ENCODE peak calls at places on chromosomes 3 and 15, in four cellular contexts. X is cardiac muscle cell, V is breast epithelium, A is tibial artery. L is an unnamed sample.

GRCh38 chr3:30500666-30501399 is 105.6 kb upstream of the TGFBR2 start:
- DNase-seq in X (no peak), V (no peak), A (no peak), L (no peak)

GRCh38 chr3:126102011-126102410 is 18.1 kb upstream of the SLC41A3 start:
- DNase-seq in X (no peak), V (no peak), A (no peak), L (peak)

GRCh38 chr15:60751985-60752952 is 273.3 kb upstream of the ICE2 start:
- DNase-seq in X (no peak), V (peak), A (no peak), L (no peak)

GRCh38 chr3:133804896-133805295 is 719 bp upstream of the SRPRB start:
- DNase-seq in X (no peak), V (no peak), A (no peak), L (no peak)

GRCh38 chr3:129618901-129619671 is 12.6 kb upstream of the PLXND1 start:
- DNase-seq in X (no peak), V (no peak), A (peak), L (peak)

GRCh38 chr15:64247906-64248541 is 85.2 kb upstream of the PPIB start:
- DNase-seq in X (no peak), V (peak), A (no peak), L (no peak)

GRCh38 chr15:58999694-59000093 is 12.2 kb downstream of the RNF111 start:
- DNase-seq in X (no peak), V (no peak), A (no peak), L (no peak)

GRCh38 chr15:78873796-78874761 is 1.4 kb downstream of the MORF4L1 start:
- DNase-seq in X (no peak), V (no peak), A (no peak), L (no peak)

GRCh38 chr3:58629629-58630028 is 36.9 kb downstream of the FAM3D start:
- DNase-seq in X (no peak), V (no peak), A (no peak), L (no peak)

GRCh38 chr3:177195242-177195940 is 1.9 kb downstream of the TBL1XR1 start:
- DNase-seq in X (peak), V (no peak), A (no peak), L (no peak)

GRCh38 chr3:78707616-78708015 is 1060.2 kb downstream of the ROBO1 start:
- DNase-seq in X (no peak), V (no peak), A (no peak), L (no peak)

DNA sequence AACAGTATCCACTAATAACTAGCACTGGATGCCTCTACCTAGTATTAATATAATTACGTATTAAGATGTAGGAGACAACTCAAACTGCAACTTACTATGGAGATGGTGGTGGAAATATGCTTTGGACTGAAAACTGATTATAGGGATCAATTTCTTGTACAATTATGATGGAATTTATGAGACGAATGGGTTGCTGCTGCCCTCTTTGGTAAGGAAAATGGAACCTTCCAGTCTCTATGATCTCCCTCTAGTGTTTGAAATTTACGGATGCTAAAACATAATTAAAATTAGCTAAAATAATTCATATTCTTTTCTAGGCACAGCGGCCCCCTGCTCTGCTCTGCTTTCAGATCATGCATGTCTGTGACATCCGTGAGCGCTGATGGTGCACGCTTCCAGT is 132.3 kb downstream of the NR2F2 start:
- DNase-seq in X (no peak), V (no peak), A (no peak), L (no peak)
- TF ChIP-seq CTCF in X (peak), V (no peak), A (no peak), L (peak)

GRCh38 chr3:71931930-71932329 is 147.0 kb upstream of the PROK2 start:
- DNase-seq in X (no peak), V (no peak), A (no peak), L (no peak)
- TF ChIP-seq CTCF in X (no peak), V (no peak), A (no peak), L (no peak)

GRCh38 chr15:25250011-25250596 is 188.7 kb downstream of the UBE3A start:
- DNase-seq in X (no peak), V (peak), A (peak), L (no peak)

GRCh38 chr15:25248583-25249235 is 190.1 kb downstream of the UBE3A start:
- DNase-seq in X (no peak), V (peak), A (peak), L (peak)

GRCh38 chr15:25250906-25251622 is 187.8 kb downstream of the UBE3A start:
- DNase-seq in X (no peak), V (peak), A (peak), L (peak)

GRCh38 chr15:25247418-25248030 is 191.3 kb downstream of the UBE3A start:
- DNase-seq in X (no peak), V (peak), A (peak), L (peak)

GRCh38 chr15:25249236-25250010 is 189.4 kb downstream of the UBE3A start:
- DNase-seq in X (no peak), V (no peak), A (peak), L (peak)
- TF ChIP-seq CTCF in X (no peak), V (no peak), A (no peak), L (no peak)

GRCh38 chr3:122316368-122316767 is 8.7 kb upstream of the CSTA start:
- DNase-seq in X (no peak), V (no peak), A (no peak), L (no peak)

GRCh38 chr3:122312826-122313225 is 12.2 kb upstream of the CSTA start:
- DNase-seq in X (no peak), V (no peak), A (no peak), L (no peak)

GRCh38 chr3:122314467-122314866 is 10.6 kb upstream of the CSTA start:
- DNase-seq in X (no peak), V (no peak), A (no peak), L (no peak)

GRCh38 chr3:122313261-122313660 is 11.8 kb upstream of the CSTA start:
- DNase-seq in X (no peak), V (no peak), A (no peak), L (no peak)

DNA sequence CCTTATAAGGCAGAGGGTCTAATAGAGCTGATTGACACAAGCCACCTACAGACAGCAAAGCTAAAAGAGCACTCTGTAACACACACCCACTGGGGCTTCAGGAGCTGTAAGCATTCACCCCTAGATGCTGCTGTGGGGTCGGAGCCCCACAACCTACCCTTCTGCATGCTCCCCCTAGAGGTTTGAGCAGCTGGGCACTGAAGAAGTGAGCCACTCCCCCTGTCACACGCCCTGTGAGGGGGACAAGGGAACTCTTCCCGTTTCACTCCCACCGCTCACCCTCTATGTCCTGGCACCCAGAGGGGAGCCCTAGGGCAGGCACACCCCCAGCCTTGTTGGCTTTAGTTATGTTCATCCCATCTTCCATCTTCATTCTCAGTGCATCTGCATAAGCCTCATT is 9.4 kb upstream of the CSTA start:
- DNase-seq in X (no peak), V (no peak), A (no peak), L (no peak)
- TF ChIP-seq CTCF in X (no peak), V (no peak), A (no peak), L (no peak)

GRCh38 chr15:43067717-43068461 is 37.9 kb downstream of the UBR1 start:
- DNase-seq in X (peak), V (no peak), A (no peak), L (no peak)

GRCh38 chr15:43070893-43071292 is 34.9 kb downstream of the UBR1 start:
- DNase-seq in X (no peak), V (no peak), A (no peak), L (no peak)

GRCh38 chr15:43070249-43070648 is 35.6 kb downstream of the UBR1 start:
- DNase-seq in X (no peak), V (no peak), A (no peak), L (no peak)

GRCh38 chr15:43071451-43071850 is 34.4 kb downstream of the UBR1 start:
- DNase-seq in X (no peak), V (no peak), A (no peak), L (no peak)
- TF ChIP-seq CTCF in X (no peak), V (no peak), A (no peak), L (no peak)

GRCh38 chr3:179421500-179421899 is 29.8 kb downstream of the GNB4 start:
- DNase-seq in X (peak), V (no peak), A (peak), L (no peak)
- TF ChIP-seq CTCF in X (peak), V (peak), A (peak), L (peak)

GRCh38 chr3:19046440-19046839 is 101.9 kb upstream of the KCNH8 start:
- DNase-seq in X (no peak), V (no peak), A (no peak), L (no peak)
- TF ChIP-seq CTCF in X (no peak), V (no peak), A (peak), L (peak)

GRCh38 chr3:106570426-106570825 is 701.6 kb upstream of the CBLB start:
- DNase-seq in X (no peak), V (no peak), A (no peak), L (no peak)

GRCh38 chr3:106560451-106560966 is 691.7 kb upstream of the CBLB start:
- DNase-seq in X (no peak), V (no peak), A (no peak), L (no peak)

DNA sequence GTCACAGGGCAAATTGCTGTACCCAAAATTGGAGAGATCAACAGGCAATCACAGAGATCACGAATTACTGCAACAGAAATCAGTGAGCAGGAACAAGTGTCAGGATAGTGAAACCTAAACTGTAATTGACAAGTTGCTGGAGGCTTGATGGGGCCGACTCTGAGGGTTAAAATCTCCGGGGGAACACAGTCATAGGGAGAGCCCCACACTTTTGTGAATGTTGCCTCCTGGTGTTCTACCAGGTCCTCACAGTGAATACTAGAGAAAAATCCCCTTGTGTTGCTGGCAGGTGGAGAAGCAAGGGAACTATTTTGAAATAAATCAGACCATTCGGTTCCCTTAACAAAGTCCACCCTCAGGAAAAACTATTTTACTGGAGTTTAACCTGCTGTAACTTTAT is 697.5 kb upstream of the CBLB start:
- DNase-seq in X (no peak), V (no peak), A (no peak), L (no peak)
- TF ChIP-seq CTCF in X (peak), V (no peak), A (no peak), L (peak)

L was measured in osteocyte.